ENCODE peak calls at places on chromosome 3, in four cellular contexts. One of them, this sample, is unnamed.
A peak's percentile ranks its signal among the peaks of the same experiment; 100 is the strongest.

GRCh38 chr3:49813497-49814174 is at the start of gene UBA7:
- DNase-seq in lower lobe of right lung: peak; percentile 71
- DNase-seq in cardiac fibroblast: peak; percentile 73
- DNase-seq in nephron progenitor cell: no peak
- DNase-seq in this sample: no peak

GRCh38 chr3:193869221-193870201 is 266.4 kb upstream of the HES1 start:
- DNase-seq in lower lobe of right lung: no peak
- DNase-seq in cardiac fibroblast: peak; percentile 85
- DNase-seq in nephron progenitor cell: peak; percentile 51
- DNase-seq in this sample: peak; percentile 68

GRCh38 chr3:170414202-170414663 is 4.4 kb upstream of the CLDN11 start:
- DNase-seq in nephron progenitor cell: peak; percentile 40
- DNase-seq in lower lobe of right lung: no peak
- DNase-seq in cardiac fibroblast: peak; percentile 92
- DNase-seq in this sample: no peak

GRCh38 chr3:71753716-71754609 is at the start of gene GPR27:
- DNase-seq in nephron progenitor cell: peak; percentile 55
- DNase-seq in lower lobe of right lung: peak; percentile 55
- DNase-seq in cardiac fibroblast: peak; percentile 28
- DNase-seq in this sample: peak; percentile 25

GRCh38 chr3:138359137-138359536 is 10.8 kb downstream of the MRAS start:
- DNase-seq in lower lobe of right lung: no peak
- DNase-seq in nephron progenitor cell: no peak
- DNase-seq in cardiac fibroblast: no peak
- DNase-seq in this sample: no peak

GRCh38 chr3:46664188-46664970 is 29.1 kb downstream of the ALS2CL start:
- DNase-seq in cardiac fibroblast: no peak
- DNase-seq in nephron progenitor cell: no peak
- DNase-seq in lower lobe of right lung: peak; percentile 20
- DNase-seq in this sample: no peak

GRCh38 chr3:133130168-133130567 is 92.0 kb downstream of the TMEM108 start:
- DNase-seq in lower lobe of right lung: no peak
- DNase-seq in nephron progenitor cell: no peak
- DNase-seq in cardiac fibroblast: peak; percentile 28
- DNase-seq in this sample: no peak

GRCh38 chr3:117059054-117059989 is 349.7 kb downstream of the TUSC7 start:
- DNase-seq in lower lobe of right lung: no peak
- DNase-seq in nephron progenitor cell: peak; percentile 10
- DNase-seq in cardiac fibroblast: peak; percentile 56
- DNase-seq in this sample: no peak

GRCh38 chr3:123333401-123333800 is 115.5 kb downstream of the ADCY5 start:
- DNase-seq in cardiac fibroblast: no peak
- DNase-seq in lower lobe of right lung: peak; percentile 20
- DNase-seq in nephron progenitor cell: no peak
- DNase-seq in this sample: no peak

GRCh38 chr3:25621087-25621486 is 43.6 kb downstream of the TOP2B start:
- DNase-seq in lower lobe of right lung: no peak
- DNase-seq in cardiac fibroblast: no peak
- DNase-seq in nephron progenitor cell: no peak
- DNase-seq in this sample: no peak

GRCh38 chr3:108410531-108410984 is 99.8 kb downstream of the MYH15 start:
- DNase-seq in nephron progenitor cell: no peak
- DNase-seq in lower lobe of right lung: peak; percentile 86
- DNase-seq in cardiac fibroblast: no peak
- DNase-seq in this sample: no peak

GRCh38 chr3:123448503-123449091 is at the start of gene ADCY5:
- DNase-seq in lower lobe of right lung: no peak
- DNase-seq in nephron progenitor cell: peak; percentile 50
- DNase-seq in cardiac fibroblast: no peak
- DNase-seq in this sample: peak; percentile 16

GRCh38 chr3:111691293-111691909 is 96.3 kb upstream of the ZBED2 start:
- DNase-seq in nephron progenitor cell: no peak
- DNase-seq in cardiac fibroblast: peak; percentile 76
- DNase-seq in lower lobe of right lung: no peak
- DNase-seq in this sample: no peak

GRCh38 chr3:11716576-11717250 is 73.0 kb upstream of the VGLL4 start:
- DNase-seq in lower lobe of right lung: no peak
- DNase-seq in cardiac fibroblast: peak; percentile 38
- DNase-seq in nephron progenitor cell: no peak
- DNase-seq in this sample: no peak

GRCh38 chr3:123445702-123446101 is 3.2 kb downstream of the ADCY5 start:
- DNase-seq in nephron progenitor cell: no peak
- DNase-seq in lower lobe of right lung: no peak
- DNase-seq in cardiac fibroblast: no peak
- DNase-seq in this sample: no peak

GRCh38 chr3:15982667-15983145 is 184.9 kb upstream of the ANKRD28 start:
- DNase-seq in cardiac fibroblast: peak; percentile 96
- DNase-seq in nephron progenitor cell: no peak
- DNase-seq in lower lobe of right lung: no peak
- DNase-seq in this sample: no peak

GRCh38 chr3:37902674-37903073 is 41.0 kb downstream of the CTDSPL start:
- DNase-seq in nephron progenitor cell: no peak
- DNase-seq in cardiac fibroblast: no peak
- DNase-seq in lower lobe of right lung: no peak
- DNase-seq in this sample: no peak

GRCh38 chr3:4394048-4394447 is 73.0 kb downstream of the SUMF1 start:
- DNase-seq in nephron progenitor cell: no peak
- DNase-seq in cardiac fibroblast: peak; percentile 79
- DNase-seq in lower lobe of right lung: no peak
- DNase-seq in this sample: no peak

GRCh38 chr3:11140713-11141104 is 13.6 kb upstream of the HRH1 start:
- DNase-seq in lower lobe of right lung: no peak
- DNase-seq in cardiac fibroblast: no peak
- DNase-seq in nephron progenitor cell: no peak
- DNase-seq in this sample: no peak

GRCh38 chr3:127458698-127459097 is 131.8 kb downstream of the TPRA1 start:
- DNase-seq in nephron progenitor cell: peak; percentile 96
- DNase-seq in cardiac fibroblast: no peak
- DNase-seq in lower lobe of right lung: no peak
- DNase-seq in this sample: peak; percentile 92

GRCh38 chr3:195030791-195031321 is 240.1 kb downstream of the XXYLT1 start:
- DNase-seq in nephron progenitor cell: no peak
- DNase-seq in lower lobe of right lung: no peak
- DNase-seq in cardiac fibroblast: no peak
- DNase-seq in this sample: no peak

GRCh38 chr3:143016321-143016972 is 15.1 kb downstream of the U2SURP start:
- DNase-seq in lower lobe of right lung: no peak
- DNase-seq in nephron progenitor cell: no peak
- DNase-seq in cardiac fibroblast: no peak
- DNase-seq in this sample: no peak

GRCh38 chr3:111577798-111578685 is 17.1 kb downstream of the ZBED2 start:
- DNase-seq in cardiac fibroblast: peak; percentile 92
- DNase-seq in nephron progenitor cell: no peak
- DNase-seq in lower lobe of right lung: no peak
- DNase-seq in this sample: no peak

GRCh38 chr3:125146601-125147490 is 65.7 kb downstream of the SLC12A8 start:
- DNase-seq in lower lobe of right lung: no peak
- DNase-seq in nephron progenitor cell: no peak
- DNase-seq in cardiac fibroblast: no peak
- DNase-seq in this sample: no peak

GRCh38 chr3:52891615-52892081 is 5.7 kb downstream of the STIMATE start:
- DNase-seq in nephron progenitor cell: no peak
- DNase-seq in lower lobe of right lung: peak; percentile 58
- DNase-seq in cardiac fibroblast: peak; percentile 24
- DNase-seq in this sample: no peak

GRCh38 chr3:98333989-98334606 is 19.6 kb upstream of the OR5K4 start:
- DNase-seq in cardiac fibroblast: no peak
- DNase-seq in nephron progenitor cell: no peak
- DNase-seq in lower lobe of right lung: no peak
- DNase-seq in this sample: no peak

GRCh38 chr3:187919018-187919417 is 173.8 kb upstream of the BCL6 start:
- DNase-seq in lower lobe of right lung: no peak
- DNase-seq in nephron progenitor cell: no peak
- DNase-seq in cardiac fibroblast: no peak
- DNase-seq in this sample: no peak

GRCh38 chr3:156577731-156578130 is 22.8 kb upstream of the SSR3 start:
- DNase-seq in nephron progenitor cell: no peak
- DNase-seq in cardiac fibroblast: peak; percentile 68
- DNase-seq in lower lobe of right lung: no peak
- DNase-seq in this sample: no peak

GRCh38 chr3:17420668-17421067 is 321.8 kb downstream of the TBC1D5 start:
- DNase-seq in lower lobe of right lung: no peak
- DNase-seq in nephron progenitor cell: no peak
- DNase-seq in cardiac fibroblast: no peak
- DNase-seq in this sample: no peak

GRCh38 chr3:194315965-194316361 is 35.2 kb downstream of the CPN2 start:
- DNase-seq in lower lobe of right lung: no peak
- DNase-seq in nephron progenitor cell: no peak
- DNase-seq in cardiac fibroblast: peak; percentile 58
- DNase-seq in this sample: no peak

GRCh38 chr3:127171320-127171719 is 21.6 kb upstream of the PRR23E start:
- DNase-seq in lower lobe of right lung: no peak
- DNase-seq in cardiac fibroblast: no peak
- DNase-seq in nephron progenitor cell: no peak
- DNase-seq in this sample: no peak

GRCh38 chr3:71341721-71342120 is 241.8 kb downstream of the FOXP1 start:
- DNase-seq in cardiac fibroblast: peak; percentile 80
- DNase-seq in lower lobe of right lung: no peak
- DNase-seq in nephron progenitor cell: no peak
- DNase-seq in this sample: no peak

GRCh38 chr3:163384383-163384782 is 1693.9 kb downstream of the SI start:
- DNase-seq in lower lobe of right lung: no peak
- DNase-seq in cardiac fibroblast: no peak
- DNase-seq in nephron progenitor cell: no peak
- DNase-seq in this sample: no peak

GRCh38 chr3:11410564-11410963 is 138.4 kb downstream of the ATG7 start:
- DNase-seq in lower lobe of right lung: no peak
- DNase-seq in nephron progenitor cell: no peak
- DNase-seq in cardiac fibroblast: peak; percentile 31
- DNase-seq in this sample: no peak

GRCh38 chr3:85838921-85839320 is 880.1 kb downstream of the CADM2 start:
- DNase-seq in lower lobe of right lung: no peak
- DNase-seq in nephron progenitor cell: no peak
- DNase-seq in cardiac fibroblast: no peak
- DNase-seq in this sample: no peak

GRCh38 chr3:100226712-100227429 is 33.9 kb upstream of the TBC1D23 start:
- DNase-seq in nephron progenitor cell: no peak
- DNase-seq in cardiac fibroblast: peak; percentile 79
- DNase-seq in lower lobe of right lung: no peak
- DNase-seq in this sample: no peak

GRCh38 chr3:29279830-29280229 is 1.0 kb upstream of the RBMS3 start:
- DNase-seq in nephron progenitor cell: no peak
- DNase-seq in lower lobe of right lung: no peak
- DNase-seq in cardiac fibroblast: peak; percentile 53
- DNase-seq in this sample: no peak

GRCh38 chr3:88997276-88997675 is 110.1 kb upstream of the EPHA3 start:
- DNase-seq in lower lobe of right lung: no peak
- DNase-seq in nephron progenitor cell: no peak
- DNase-seq in cardiac fibroblast: no peak
- DNase-seq in this sample: no peak

GRCh38 chr3:4398120-4398740 is 68.8 kb downstream of the SUMF1 start:
- DNase-seq in nephron progenitor cell: no peak
- DNase-seq in cardiac fibroblast: peak; percentile 27
- DNase-seq in lower lobe of right lung: no peak
- DNase-seq in this sample: no peak

GRCh38 chr3:42613462-42613861 is 13.0 kb downstream of the NKTR start:
- DNase-seq in cardiac fibroblast: peak; percentile 32
- DNase-seq in lower lobe of right lung: no peak
- DNase-seq in nephron progenitor cell: no peak
- DNase-seq in this sample: no peak
- TF ChIP-seq CTCF in cardiac fibroblast: peak; percentile 40
- TF ChIP-seq CTCF in lower lobe of right lung: peak; percentile 41
- TF ChIP-seq CTCF in nephron progenitor cell: peak; percentile 37
- TF ChIP-seq CTCF in this sample: peak; percentile 67

GRCh38 chr3:145807990-145808389 is 353.0 kb downstream of the PLOD2 start:
- DNase-seq in lower lobe of right lung: no peak
- DNase-seq in nephron progenitor cell: no peak
- DNase-seq in cardiac fibroblast: peak; percentile 43
- DNase-seq in this sample: peak; percentile 10
- TF ChIP-seq CTCF in lower lobe of right lung: peak; percentile 13
- TF ChIP-seq CTCF in nephron progenitor cell: peak; percentile 21
- TF ChIP-seq CTCF in cardiac fibroblast: peak; percentile 43
- TF ChIP-seq CTCF in this sample: peak; percentile 48

GRCh38 chr3:73203633-73204032 is 142.2 kb downstream of the EBLN2 start:
- DNase-seq in cardiac fibroblast: no peak
- DNase-seq in nephron progenitor cell: no peak
- DNase-seq in lower lobe of right lung: no peak
- DNase-seq in this sample: no peak
- TF ChIP-seq CTCF in cardiac fibroblast: no peak
- TF ChIP-seq CTCF in nephron progenitor cell: no peak
- TF ChIP-seq CTCF in lower lobe of right lung: no peak
- TF ChIP-seq CTCF in this sample: no peak

GRCh38 chr3:63795438-63795837 is 23.7 kb upstream of the C3orf49 start:
- DNase-seq in nephron progenitor cell: no peak
- DNase-seq in lower lobe of right lung: no peak
- DNase-seq in cardiac fibroblast: no peak
- DNase-seq in this sample: no peak

DNA sequence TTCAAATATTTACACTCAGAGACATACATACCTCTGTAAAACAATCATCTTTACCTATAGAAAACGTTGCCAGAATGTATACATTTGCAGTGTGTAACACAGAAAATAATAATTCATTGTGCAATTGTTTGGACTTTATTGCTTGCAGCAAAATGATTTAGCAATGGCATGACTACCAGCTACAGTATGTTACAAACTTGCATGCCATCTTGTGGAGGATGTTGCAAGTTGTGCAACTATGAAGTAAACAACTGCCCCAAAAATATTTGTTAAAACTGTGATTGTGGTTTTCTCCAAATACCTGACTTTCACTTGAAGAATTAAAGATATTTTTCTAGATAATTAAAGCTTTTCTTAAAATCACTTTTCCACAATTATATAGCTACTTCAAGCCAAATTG is 27.1 kb upstream of the C3orf49 start:
- DNase-seq in lower lobe of right lung: no peak
- DNase-seq in nephron progenitor cell: no peak
- DNase-seq in cardiac fibroblast: peak; percentile 76
- DNase-seq in this sample: no peak
- TF ChIP-seq CTCF in lower lobe of right lung: peak; percentile 27
- TF ChIP-seq CTCF in nephron progenitor cell: no peak
- TF ChIP-seq CTCF in cardiac fibroblast: peak; percentile 19
- TF ChIP-seq CTCF in this sample: peak; percentile 60

DNA sequence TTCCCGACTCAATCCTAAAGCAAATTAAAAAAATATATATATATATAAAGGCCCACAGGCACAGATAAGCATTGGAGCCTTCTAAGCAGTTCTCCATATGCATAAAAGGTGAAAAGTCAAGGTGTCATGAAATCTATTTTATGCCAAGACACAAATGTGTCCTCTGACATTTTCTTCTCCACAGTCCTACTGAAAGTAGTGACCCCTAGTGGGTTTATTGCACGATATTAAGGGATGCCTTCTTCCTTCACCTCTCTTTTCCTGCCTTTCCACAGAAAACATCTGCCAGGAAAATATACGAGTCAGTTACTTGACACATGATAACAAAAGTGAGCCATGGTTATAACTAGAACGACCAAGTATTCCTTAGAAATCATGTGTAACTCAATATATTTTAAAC is 303.2 kb downstream of the TIGIT start:
- DNase-seq in cardiac fibroblast: no peak
- DNase-seq in nephron progenitor cell: no peak
- DNase-seq in lower lobe of right lung: no peak
- DNase-seq in this sample: no peak
- TF ChIP-seq CTCF in cardiac fibroblast: peak; percentile 18
- TF ChIP-seq CTCF in nephron progenitor cell: no peak
- TF ChIP-seq CTCF in lower lobe of right lung: no peak
- TF ChIP-seq CTCF in this sample: no peak

This sample was measured in neural crest cell.